ENCODE peak calls at places on chromosome 15, in ten cellular contexts. S is iPS-NIHi11; P is stimulated activated CD4-positive, alpha-beta T cell treated with anti-CD3 and anti-CD28 coated beads, Interleukin-1b, Interleukin-23, amount 100 ng/mL, for 24 hours; Z is activated CD8-positive, alpha-beta memory T cell treated with anti-CD3 and anti-CD28 coated beads, Interleukin-2, amount 50 U/mL, for 48 hours; M is NAMALWA; Y is NCI-H345; I is NCI-H1092; B is stimulated activated CD8-positive, alpha-beta memory T cell treated with anti-CD3 and anti-CD28 coated beads, Interleukin-15, amount 100 ng/mL, for 1 hour; O is DMS79; X is NCI-H1694. D is an unnamed sample.

GRCh38 chr15:34754171-34754580 is 622 bp downstream of the GJD2 start:
- DNase-seq in S (peak; percentile 22), P (no peak), Z (no peak), M (no peak), Y (no peak), I (no peak), B (no peak), O (no peak), X (no peak), D (no peak)

GRCh38 chr15:45402955-45403892 is 24.9 kb upstream of the GATM start:
- DNase-seq in S (peak; percentile 45), P (no peak), Z (peak; percentile 75), M (peak; percentile 47), Y (no peak), I (no peak), B (no peak), O (no peak), X (no peak), D (peak; percentile 58)

GRCh38 chr15:41291065-41291631 is 41.2 kb downstream of the OIP5 start:
- DNase-seq in S (no peak), P (no peak), Z (no peak), M (peak; percentile 67), Y (no peak), I (no peak), B (no peak), O (no peak), X (no peak), D (no peak)

GRCh38 chr15:65951007-65951406 is 81.7 kb downstream of the RAB11A start:
- DNase-seq in S (no peak), P (no peak), Z (no peak), M (no peak), Y (no peak), I (no peak), B (no peak), O (no peak), X (no peak), D (no peak)

GRCh38 chr15:55576911-55577310 is 11.2 kb downstream of the PYGO1 start:
- DNase-seq in S (no peak), P (no peak), Z (no peak), M (no peak), Y (no peak), I (no peak), B (no peak), O (no peak), X (no peak), D (no peak)

GRCh38 chr15:49696441-49696840 is 75.6 kb downstream of the DTWD1 start:
- DNase-seq in S (no peak), P (no peak), Z (no peak), M (no peak), Y (no peak), I (no peak), B (no peak), O (no peak), X (no peak), D (no peak)

GRCh38 chr15:66738116-66738515 is 36.1 kb downstream of the SMAD6 start:
- DNase-seq in S (no peak), P (no peak), Z (no peak), M (no peak), Y (no peak), I (no peak), B (no peak), O (no peak), X (no peak), D (no peak)

GRCh38 chr15:60006808-60007346 is 2.8 kb downstream of the FOXB1 start:
- DNase-seq in S (no peak), P (no peak), Z (no peak), M (no peak), Y (no peak), I (no peak), B (no peak), O (no peak), X (no peak), D (no peak)

GRCh38 chr15:43241100-43241499 is 20.3 kb upstream of the EPB42 start:
- DNase-seq in S (no peak), P (no peak), Z (no peak), M (no peak), Y (no peak), I (no peak), B (no peak), O (no peak), X (no peak), D (no peak)

GRCh38 chr15:31405200-31405929 is 78.7 kb downstream of the KLF13 start:
- DNase-seq in S (no peak), P (no peak), Z (no peak), M (no peak), Y (no peak), I (no peak), B (no peak), O (no peak), X (no peak), D (no peak)

GRCh38 chr15:82699726-82700125 is 9.9 kb downstream of the AP3B2 start:
- DNase-seq in S (peak; percentile 84), P (no peak), Z (peak; percentile 29), M (no peak), Y (no peak), I (no peak), B (no peak), O (no peak), X (no peak), D (peak; percentile 80)

GRCh38 chr15:51600114-51600513 is 22.5 kb downstream of the DMXL2 start:
- DNase-seq in S (no peak), P (no peak), Z (no peak), M (no peak), Y (no peak), I (no peak), B (no peak), O (no peak), X (no peak), D (no peak)

D was measured in ecto neural progenitor cell.